ENCODE peak calls at places on chromosomes 6 and 20, in four cellular contexts. M, J, Q and Y are unnamed samples. For H3K4me1, the result is how much of the 10 kb centered on the place peaks cover.

GRCh38 chr6:137165375-137166246 is 7.8 kb downstream of the IL22RA2 start:
- DNase-seq in M (no peak), J (peak), Q (peak), Y (peak)

GRCh38 chr6:28353981-28354676 is 4.4 kb downstream of the ZKSCAN3 start:
- DNase-seq in M (no peak), J (no peak), Q (peak), Y (no peak)

GRCh38 chr20:52529856-52530255 is 338.3 kb upstream of the ZFP64 start:
- DNase-seq in M (no peak), J (no peak), Q (no peak), Y (no peak)

GRCh38 chr20:43513298-43514061 is 6.0 kb downstream of the L3MBTL1 start:
- DNase-seq in M (no peak), J (no peak), Q (no peak), Y (no peak)

GRCh38 chr6:116572162-116572561 is 858 bp downstream of the RWDD1 start:
- DNase-seq in M (no peak), J (peak), Q (no peak), Y (peak)

GRCh38 chr20:46134716-46135115 is 16.6 kb downstream of the CD40 start:
- DNase-seq in M (no peak), J (no peak), Q (no peak), Y (no peak)

GRCh38 chr20:2767768-2768631 is 32.4 kb downstream of the CPXM1 start:
- DNase-seq in M (peak), J (no peak), Q (no peak), Y (no peak)

GRCh38 chr6:163137036-163137435 is 277.5 kb upstream of the QKI start:
- DNase-seq in M (no peak), J (no peak), Q (no peak), Y (no peak)

GRCh38 chr6:12509060-12509459 is 207.5 kb upstream of the PHACTR1 start:
- DNase-seq in M (no peak), J (no peak), Q (no peak), Y (no peak)

GRCh38 chr6:146892613-146893401 is 294.0 kb downstream of the ADGB start:
- DNase-seq in M (no peak), J (no peak), Q (no peak), Y (no peak)

GRCh38 chr6:12899080-12899815 is 182.7 kb downstream of the PHACTR1 start:
- DNase-seq in M (no peak), J (no peak), Q (no peak), Y (no peak)

GRCh38 chr6:149716181-149716580 is 1.7 kb downstream of the LATS1 start:
- DNase-seq in M (no peak), J (no peak), Q (no peak), Y (peak)

GRCh38 chr6:159602370-159603185 is 90.5 kb downstream of the SOD2 start:
- DNase-seq in M (no peak), J (no peak), Q (no peak), Y (no peak)

GRCh38 chr6:89599727-89600126 is 38.8 kb downstream of the LYRM2 start:
- DNase-seq in M (no peak), J (no peak), Q (no peak), Y (no peak)

GRCh38 chr20:39716796-39717341 is 754.7 kb downstream of the DHX35 start:
- DNase-seq in M (no peak), J (no peak), Q (no peak), Y (no peak)

GRCh38 chr6:169904051-169904922 is 152.9 kb downstream of the ERMARD start:
- DNase-seq in M (no peak), J (no peak), Q (no peak), Y (no peak)

GRCh38 chr20:25253606-25254275 is 5.9 kb downstream of the PYGB start:
- DNase-seq in M (no peak), J (no peak), Q (no peak), Y (no peak)

GRCh38 chr6:34578445-34579262 is 22.5 kb upstream of the SPDEF start:
- DNase-seq in M (no peak), J (no peak), Q (no peak), Y (no peak)

GRCh38 chr6:6586671-6587526 is 1.6 kb upstream of the LY86 start:
- DNase-seq in M (no peak), J (peak), Q (no peak), Y (no peak)

GRCh38 chr6:160198577-160199211 is 59.9 kb downstream of the SLC22A2 start:
- DNase-seq in M (no peak), J (no peak), Q (no peak), Y (no peak)

GRCh38 chr6:99841297-99841696 is 152.7 kb downstream of the MCHR2 start:
- DNase-seq in M (no peak), J (no peak), Q (no peak), Y (no peak)

GRCh38 chr6:92810913-92811312 is 608.4 kb downstream of the EPHA7 start:
- DNase-seq in M (peak), J (peak), Q (peak), Y (peak)

GRCh38 chr6:163688971-163689370 is 274.5 kb downstream of the QKI start:
- DNase-seq in M (no peak), J (no peak), Q (no peak), Y (no peak)

GRCh38 chr20:64166712-64167615 is 2.7 kb downstream of the MYT1 start:
- DNase-seq in M (peak), J (no peak), Q (no peak), Y (no peak)

GRCh38 chr6:141475269-141475668 is 657.5 kb upstream of the GJE1 start:
- DNase-seq in M (no peak), J (no peak), Q (no peak), Y (no peak)

GRCh38 chr6:32982084-32982701 is 13.8 kb downstream of the BRD2 start:
- DNase-seq in M (no peak), J (peak), Q (no peak), Y (no peak)

GRCh38 chr6:170429457-170429856 is 122.9 kb downstream of the FAM120B start:
- DNase-seq in M (peak), J (no peak), Q (no peak), Y (no peak)

GRCh38 chr20:4252005-4252404 is 236.6 kb upstream of the RNF24 start:
- DNase-seq in M (no peak), J (no peak), Q (no peak), Y (no peak)

GRCh38 chr20:43975096-43975768 is 60.6 kb downstream of the TOX2 start:
- DNase-seq in M (no peak), J (no peak), Q (peak), Y (no peak)

DNA sequence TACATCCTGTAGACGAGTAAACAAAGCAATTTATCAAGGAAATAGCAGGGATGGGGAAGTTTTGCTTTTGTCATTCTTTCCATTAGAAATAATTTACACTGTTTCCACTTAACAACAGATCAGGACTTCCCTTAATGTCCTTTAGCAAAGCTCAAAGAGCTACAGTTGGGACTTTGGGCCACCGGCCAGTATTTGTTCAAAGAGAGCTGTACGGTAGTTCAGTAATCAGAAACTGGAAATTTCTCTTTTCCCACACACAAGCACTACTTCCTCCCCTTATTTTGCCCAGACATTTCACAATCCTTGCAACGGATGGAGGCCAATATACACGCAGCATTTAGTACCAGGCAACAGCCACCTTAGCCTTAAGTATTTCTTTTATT is 12.1 kb upstream of the HINT3 start:
- DNase-seq in M (no peak), J (no peak), Q (no peak), Y (no peak)
- H3K9ac ChIP-seq in M (no peak), J (no peak), Q (no peak), Y (no peak)

GRCh38 chr6:16248271-16248670 is 9.9 kb downstream of the GMPR start:
- DNase-seq in M (no peak), J (no peak), Q (no peak), Y (no peak)

GRCh38 chr6:16243055-16243454 is 4.7 kb downstream of the GMPR start:
- DNase-seq in M (no peak), J (no peak), Q (no peak), Y (no peak)

GRCh38 chr6:16243664-16244063 is 5.3 kb downstream of the GMPR start:
- DNase-seq in M (no peak), J (no peak), Q (no peak), Y (no peak)

GRCh38 chr6:16244446-16244845 is 6.1 kb downstream of the GMPR start:
- DNase-seq in M (no peak), J (no peak), Q (no peak), Y (no peak)

DNA sequence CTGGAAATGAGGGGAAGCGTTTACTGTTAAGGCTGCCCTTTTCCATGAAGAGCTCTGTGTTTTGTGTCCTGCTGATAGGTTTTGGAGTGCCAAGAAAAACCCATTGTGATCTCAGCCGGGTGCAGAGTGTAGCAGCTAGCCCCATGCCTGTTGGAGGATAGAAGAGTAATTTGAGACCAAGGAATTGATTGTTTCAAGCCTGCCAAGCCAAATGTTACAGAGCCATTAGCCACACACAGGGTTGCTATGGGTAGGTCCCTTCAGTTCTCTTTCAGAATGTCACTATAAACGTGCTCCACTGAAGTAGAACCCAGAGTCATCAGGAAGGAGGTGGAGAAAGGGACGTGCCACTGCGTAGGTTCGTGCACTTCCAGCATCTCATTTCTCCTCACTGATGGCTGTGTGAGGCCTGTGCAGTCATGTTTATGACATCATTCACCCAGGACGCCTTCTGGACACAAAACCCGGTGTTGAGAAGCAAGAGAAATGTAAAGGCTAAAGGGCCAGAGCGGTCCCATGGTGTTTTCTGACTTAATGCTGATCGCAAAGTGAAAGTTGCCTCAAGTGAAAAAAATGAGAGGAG is 6.6 kb downstream of the GMPR start:
- DNase-seq in M (no peak), J (no peak), Q (no peak), Y (no peak)
- H3K4me1 ChIP-seq in M (under half), J (under half), Q (under half), Y (under half)

GRCh38 chr20:61964675-61965605 is 100.7 kb downstream of the TAF4 start:
- DNase-seq in M (no peak), J (no peak), Q (no peak), Y (no peak)
- H3K9ac ChIP-seq in M (no peak), J (no peak), Q (no peak), Y (no peak)

DNA sequence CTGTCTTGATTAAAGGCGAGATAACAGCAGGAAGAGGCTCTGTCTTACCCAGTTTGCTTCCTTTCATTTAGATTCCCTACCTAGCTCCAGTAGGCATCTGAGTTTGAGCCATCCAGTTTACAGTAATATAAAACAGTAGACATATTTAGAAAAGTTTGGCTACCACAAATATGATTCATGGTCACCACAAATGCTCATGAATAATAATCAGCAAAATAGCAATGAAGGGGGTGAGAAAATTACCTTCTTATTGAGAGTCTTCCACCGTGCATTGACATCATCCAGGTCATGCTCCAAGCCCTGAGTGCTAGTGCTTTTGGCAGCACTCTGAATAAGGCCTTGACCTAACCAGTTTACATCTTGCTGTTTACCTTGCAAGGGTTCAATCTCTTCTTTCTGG is 106.2 kb downstream of the DST start:
- DNase-seq in M (no peak), J (no peak), Q (no peak), Y (no peak)
- H3K4me1 ChIP-seq in M (under half), J (half or more), Q (under half), Y (under half)

GRCh38 chr20:49347156-49347555 is 69.3 kb upstream of the ZNFX1 start:
- DNase-seq in M (no peak), J (no peak), Q (no peak), Y (no peak)

GRCh38 chr20:49348563-49348962 is 70.7 kb upstream of the ZNFX1 start:
- DNase-seq in M (no peak), J (no peak), Q (no peak), Y (no peak)

GRCh38 chr20:49345538-49345937 is 67.7 kb upstream of the ZNFX1 start:
- DNase-seq in M (no peak), J (no peak), Q (no peak), Y (no peak)

GRCh38 chr20:49344975-49345374 is 67.1 kb upstream of the ZNFX1 start:
- DNase-seq in M (no peak), J (no peak), Q (no peak), Y (no peak)

DNA sequence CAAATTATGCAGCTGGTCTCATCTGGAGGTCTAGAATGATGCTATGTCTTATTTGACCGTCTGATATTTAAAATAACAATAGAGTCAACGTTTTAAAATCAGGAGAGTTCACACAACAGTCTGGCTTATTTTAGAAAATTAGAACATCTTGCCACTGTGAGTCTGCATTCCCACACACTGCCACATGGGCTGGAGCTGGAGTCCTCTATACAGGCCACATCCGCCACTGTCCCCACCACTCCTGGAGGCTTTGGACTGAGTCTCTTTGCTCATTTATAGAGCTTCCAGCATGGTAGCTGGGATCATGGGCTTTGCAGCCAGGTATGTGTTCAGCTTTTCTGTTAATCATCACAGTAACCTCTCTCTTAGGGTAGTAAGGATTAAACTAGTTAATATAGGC is 68.8 kb upstream of the ZNFX1 start:
- DNase-seq in M (no peak), J (no peak), Q (no peak), Y (no peak)
- H3K9ac ChIP-seq in M (no peak), J (no peak), Q (no peak), Y (no peak)

GRCh38 chr6:35729349-35729678 is 7.5 kb upstream of the ARMC12 start:
- DNase-seq in M (no peak), J (no peak), Q (no peak), Y (no peak)

GRCh38 chr6:35731414-35731735 is 5.5 kb upstream of the ARMC12 start:
- DNase-seq in M (peak), J (peak), Q (no peak), Y (peak)

GRCh38 chr6:35729722-35730121 is 7.1 kb upstream of the ARMC12 start:
- DNase-seq in M (no peak), J (no peak), Q (no peak), Y (no peak)

GRCh38 chr6:35731736-35732532 is 4.9 kb upstream of the ARMC12 start:
- DNase-seq in M (peak), J (peak), Q (no peak), Y (peak)

GRCh38 chr6:35730745-35731413 is 6.0 kb upstream of the ARMC12 start:
- DNase-seq in M (no peak), J (no peak), Q (no peak), Y (no peak)
- H3K4me1 ChIP-seq in M (under half), J (half or more), Q (half or more), Y (under half)

DNA sequence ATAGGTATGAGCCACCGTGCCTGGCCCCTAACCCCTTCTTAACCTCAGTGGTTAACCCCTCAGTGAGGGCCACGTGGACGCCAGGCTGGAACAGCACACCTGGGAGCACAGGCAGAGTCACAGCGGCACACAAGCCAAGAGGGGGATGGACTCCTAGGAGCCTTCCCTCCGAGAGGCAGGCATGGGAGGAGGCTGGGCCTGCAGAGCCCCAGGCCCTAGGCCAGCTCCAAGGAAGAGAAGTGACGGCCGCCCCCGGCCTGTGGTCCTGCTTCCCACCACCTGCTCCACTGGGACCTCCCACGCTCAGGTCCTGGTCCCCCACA is 3.8 kb downstream of the GATA5 start:
- DNase-seq in M (no peak), J (no peak), Q (no peak), Y (no peak)
- H3K9ac ChIP-seq in M (no peak), J (no peak), Q (no peak), Y (no peak)

GRCh38 chr6:75278474-75279077 is 6.0 kb downstream of the TMEM30A start:
- DNase-seq in M (no peak), J (no peak), Q (no peak), Y (no peak)

GRCh38 chr6:75281643-75282042 is 2.9 kb downstream of the TMEM30A start:
- DNase-seq in M (no peak), J (no peak), Q (no peak), Y (peak)

GRCh38 chr6:75282706-75283105 is 1.9 kb downstream of the TMEM30A start:
- DNase-seq in M (no peak), J (no peak), Q (no peak), Y (no peak)

GRCh38 chr6:75280131-75280855 is 4.3 kb downstream of the TMEM30A start:
- DNase-seq in M (no peak), J (no peak), Q (no peak), Y (no peak)

DNA sequence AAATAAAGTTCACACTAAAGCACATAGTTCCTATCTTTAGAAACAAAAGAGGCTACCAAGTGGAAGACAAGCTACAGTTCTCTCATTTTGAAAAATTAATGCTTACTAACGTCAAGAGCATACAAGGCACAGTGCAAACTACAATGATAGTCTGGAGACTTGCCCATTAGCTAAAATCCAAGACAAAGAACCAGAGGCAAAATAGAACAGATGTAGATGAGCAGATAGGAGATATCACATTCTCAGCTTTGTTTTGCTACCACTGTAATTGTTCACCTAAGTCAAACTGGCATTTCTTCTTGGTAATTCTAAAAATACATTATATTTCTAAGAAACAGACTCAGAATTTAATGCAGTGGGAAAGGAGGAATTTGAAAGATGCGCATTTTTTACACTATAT is 5.2 kb downstream of the TMEM30A start:
- DNase-seq in M (no peak), J (no peak), Q (no peak), Y (no peak)
- H3K4me1 ChIP-seq in M (under half), J (under half), Q (under half), Y (under half)

DNA sequence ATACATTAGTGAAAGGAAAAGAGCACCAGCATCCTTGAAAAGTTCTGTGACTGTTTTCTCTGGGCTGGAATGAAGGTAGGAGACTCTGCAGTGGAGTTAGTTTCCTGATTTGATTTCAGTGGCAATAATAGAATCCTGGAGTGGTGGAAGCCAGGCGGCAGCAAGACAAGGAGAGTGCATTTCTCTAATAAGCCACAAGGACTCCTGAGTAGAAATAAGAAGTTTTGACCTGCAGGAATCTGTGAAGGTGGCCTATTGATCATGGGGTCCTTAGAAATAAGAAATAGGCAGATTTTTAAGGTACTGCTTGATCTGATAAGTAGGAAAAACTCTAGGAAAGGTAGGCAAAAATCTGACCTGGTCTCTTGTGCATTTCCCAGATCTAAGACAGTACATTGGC is 68.4 kb upstream of the ELOVL5 start:
- DNase-seq in M (no peak), J (no peak), Q (no peak), Y (no peak)
- H3K9ac ChIP-seq in M (no peak), J (no peak), Q (no peak), Y (no peak)